ENCODE peak calls at places on chromosome 2, in six cellular contexts. B is endodermal cell; W is neural progenitor cell; O is upper lobe of right lung; A is CD4-positive, alpha-beta T cell; P is SK-N-SH. K is an unnamed sample. For H3K9me3, the result is how much of the 10 kb centered on the place peaks cover.

GRCh38 chr2:206084870-206085741 is 868 bp downstream of the INO80D start:
- DNase-seq in B (peak), W (peak), O (peak), A (peak), P (peak), K (peak)

GRCh38 chr2:229154381-229154780 is 116.7 kb downstream of the PID1 start:
- DNase-seq in O (no peak), A (no peak), P (no peak), W (no peak), B (no peak), K (no peak)

GRCh38 chr2:152098798-152099654 is at the start of gene CACNB4:
- DNase-seq in B (peak), O (peak), A (no peak), P (peak), W (peak), K (peak)

GRCh38 chr2:73091164-73091563 is 19.7 kb upstream of the SFXN5 start:
- DNase-seq in P (no peak), B (no peak), O (no peak), W (peak), A (no peak), K (no peak)

GRCh38 chr2:192124576-192124975 is 70.2 kb downstream of the TMEFF2 start:
- DNase-seq in O (no peak), P (no peak), B (no peak), A (no peak), W (no peak), K (no peak)

GRCh38 chr2:144470819-144471218 is 49.1 kb downstream of the ZEB2 start:
- DNase-seq in O (no peak), B (no peak), A (no peak), P (no peak), W (no peak), K (no peak)

GRCh38 chr2:188119112-188119838 is 172.4 kb upstream of the GULP1 start:
- DNase-seq in W (no peak), B (no peak), O (no peak), P (peak), A (no peak), K (no peak)

GRCh38 chr2:116674188-116674587 is 1140.3 kb upstream of the DDX18 start:
- DNase-seq in A (no peak), W (no peak), O (no peak), B (no peak), P (no peak), K (no peak)

GRCh38 chr2:144999040-144999875 is 479.3 kb upstream of the ZEB2 start:
- DNase-seq in B (no peak), P (no peak), W (no peak), A (no peak), O (no peak), K (no peak)

GRCh38 chr2:188916831-188917230 is 57.3 kb upstream of the COL3A1 start:
- DNase-seq in A (no peak), O (no peak), B (no peak), W (no peak), P (no peak), K (no peak)

GRCh38 chr2:96962567-96963203 is 23.7 kb downstream of the FAM178B start:
- DNase-seq in O (no peak), P (no peak), A (peak), B (no peak), W (no peak), K (no peak)

GRCh38 chr2:46315103-46315890 is 18.1 kb downstream of the EPAS1 start:
- DNase-seq in O (peak), B (no peak), P (peak), A (no peak), W (no peak), K (peak)

GRCh38 chr2:47664817-47665216 is 118.1 kb upstream of the MSH6 start:
- DNase-seq in B (peak), W (no peak), A (no peak), O (no peak), P (no peak), K (no peak)

GRCh38 chr2:232696609-232697058 is 497 bp upstream of the GIGYF2 start:
- DNase-seq in W (no peak), P (no peak), O (no peak), A (no peak), B (no peak), K (no peak)
- H3K27ac ChIP-seq in W (no peak), P (peak), O (peak), A (peak), B (no peak), K (peak)

GRCh38 chr2:82954868-82955267 is 1504.2 kb downstream of the SUCLG1 start:
- DNase-seq in A (no peak), P (no peak), B (no peak), W (no peak), O (no peak), K (no peak)

DNA sequence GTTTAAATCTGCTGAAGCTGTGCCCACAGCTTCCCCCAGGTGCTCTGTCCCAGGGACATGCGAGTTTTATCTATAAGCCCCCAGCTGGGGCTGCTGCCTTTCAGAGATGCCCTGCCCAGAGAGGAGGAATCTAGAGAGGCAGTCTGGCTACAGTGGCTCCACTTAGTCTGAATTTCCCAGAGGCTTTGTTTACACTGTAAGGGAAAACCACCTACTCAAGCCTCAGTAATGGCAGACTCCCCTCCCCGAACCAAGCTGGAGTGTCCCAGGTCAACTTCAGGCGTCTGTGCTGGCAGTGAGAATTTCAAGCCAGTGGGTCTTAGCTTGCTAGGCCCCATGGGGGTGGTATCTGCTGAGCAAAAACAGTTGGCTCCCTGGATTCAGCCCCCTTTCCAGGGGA is 1508.9 kb downstream of the SUCLG1 start:
- DNase-seq in O (no peak), B (no peak), A (no peak), W (no peak), P (no peak), K (no peak)
- H3K9me3 ChIP-seq in O (under half), B (under half), A (under half), W (under half), P (under half), K (under half)

GRCh38 chr2:43038034-43038719 is 188.2 kb downstream of the ZFP36L2 start:
- DNase-seq in P (peak), A (no peak), O (peak), B (no peak), W (no peak), K (no peak)
- H3K27ac ChIP-seq in P (peak), A (no peak), O (no peak), B (no peak), W (no peak), K (no peak)

GRCh38 chr2:104638795-104639194 is 215.1 kb upstream of the POU3F3 start:
- DNase-seq in W (no peak), P (peak), O (no peak), A (no peak), B (no peak), K (no peak)
- H3K9me3 ChIP-seq in W (under half), P (under half), O (under half), A (under half), B (under half), K (under half)

GRCh38 chr2:237000481-237000880 is 85.2 kb upstream of the COPS8 start:
- DNase-seq in O (no peak), W (no peak), P (no peak), B (no peak), A (no peak), K (no peak)

GRCh38 chr2:236998758-236999157 is 86.9 kb upstream of the COPS8 start:
- DNase-seq in O (no peak), B (peak), A (no peak), W (no peak), P (no peak), K (no peak)

GRCh38 chr2:236997086-236997485 is 88.6 kb upstream of the COPS8 start:
- DNase-seq in P (no peak), O (no peak), W (no peak), A (no peak), B (peak), K (peak)

GRCh38 chr2:236994361-236994760 is 91.3 kb upstream of the COPS8 start:
- DNase-seq in A (no peak), B (peak), P (no peak), W (no peak), O (no peak), K (no peak)

DNA sequence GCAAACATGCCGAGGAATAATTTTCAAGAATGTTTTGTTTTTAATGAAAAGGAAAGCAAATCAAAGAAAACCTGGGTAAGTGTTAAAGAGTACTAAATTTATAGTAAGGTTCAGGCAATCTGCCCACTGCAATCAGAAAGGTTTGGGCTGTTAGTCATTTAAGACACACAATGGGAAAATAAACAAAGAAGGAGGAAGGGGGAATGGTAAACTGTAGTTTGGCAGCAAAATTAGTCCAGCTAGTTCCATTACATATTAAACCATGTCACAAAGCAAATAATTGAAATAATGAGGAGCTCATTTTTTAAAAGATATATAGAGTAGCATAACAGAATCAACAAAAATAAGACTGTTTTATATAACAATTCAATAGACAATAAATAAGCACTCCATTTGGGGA is 87.4 kb upstream of the COPS8 start:
- DNase-seq in W (no peak), P (no peak), B (no peak), A (no peak), O (no peak), K (no peak)
- H3K27ac ChIP-seq in W (no peak), P (no peak), B (no peak), A (no peak), O (no peak), K (no peak)

DNA sequence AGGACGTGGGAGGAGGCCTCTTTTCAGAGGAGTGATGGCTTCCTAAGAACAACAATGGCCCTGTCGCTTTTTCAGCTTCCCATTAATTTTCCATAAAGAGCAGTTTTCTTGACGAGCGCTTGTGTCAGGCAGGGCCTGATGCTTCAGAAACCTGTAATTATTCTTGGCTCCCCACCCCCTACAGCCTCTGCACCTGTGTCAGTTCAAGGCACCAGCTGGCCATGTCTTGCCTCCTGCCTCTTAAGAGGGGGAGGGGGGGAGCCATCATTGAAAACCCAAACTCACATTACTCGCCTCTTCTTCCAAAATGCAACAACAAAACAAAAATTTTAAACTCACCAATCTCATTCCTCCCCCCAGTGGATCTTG is 32.3 kb downstream of the KLF7 start:
- DNase-seq in B (no peak), W (peak), P (no peak), O (no peak), A (no peak), K (no peak)
- H3K9me3 ChIP-seq in B (under half), W (under half), P (under half), O (under half), A (under half), K (under half)

GRCh38 chr2:179861027-179861776 is at the start of gene ZNF385B:
- DNase-seq in A (no peak), W (peak), O (peak), B (peak), P (peak), K (no peak)
- H3K27ac ChIP-seq in A (no peak), W (no peak), O (no peak), B (no peak), P (no peak), K (peak)

GRCh38 chr2:74951211-74951754 is 7.2 kb upstream of the POLE4 start:
- DNase-seq in O (no peak), P (no peak), B (no peak), W (no peak), A (no peak), K (no peak)
- H3K9me3 ChIP-seq in O (under half), P (under half), B (under half), W (under half), A (under half), K (under half)

DNA sequence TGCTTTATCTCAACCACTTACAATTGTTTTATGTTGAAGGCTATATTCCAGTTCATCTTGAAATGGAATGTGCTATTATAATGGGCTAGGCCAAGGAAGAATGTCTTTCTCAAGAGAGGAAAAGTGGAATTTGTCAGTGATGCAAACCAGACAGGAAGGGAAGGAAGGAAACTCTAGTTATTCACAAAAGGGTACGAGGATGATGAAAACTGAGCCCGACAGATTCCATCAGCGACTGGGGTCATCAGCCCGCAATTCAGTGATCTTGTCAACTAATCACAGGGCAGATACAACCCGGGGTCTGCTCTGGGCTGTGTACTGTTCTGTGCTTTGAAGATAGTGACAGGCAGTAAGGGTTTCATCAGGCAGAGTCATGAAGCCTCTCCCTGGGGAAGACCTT is 23.4 kb upstream of the LYPD6 start:
- DNase-seq in A (no peak), P (peak), B (no peak), O (no peak), W (no peak), K (no peak)
- H3K27ac ChIP-seq in A (no peak), P (peak), B (no peak), O (no peak), W (no peak), K (no peak)

DNA sequence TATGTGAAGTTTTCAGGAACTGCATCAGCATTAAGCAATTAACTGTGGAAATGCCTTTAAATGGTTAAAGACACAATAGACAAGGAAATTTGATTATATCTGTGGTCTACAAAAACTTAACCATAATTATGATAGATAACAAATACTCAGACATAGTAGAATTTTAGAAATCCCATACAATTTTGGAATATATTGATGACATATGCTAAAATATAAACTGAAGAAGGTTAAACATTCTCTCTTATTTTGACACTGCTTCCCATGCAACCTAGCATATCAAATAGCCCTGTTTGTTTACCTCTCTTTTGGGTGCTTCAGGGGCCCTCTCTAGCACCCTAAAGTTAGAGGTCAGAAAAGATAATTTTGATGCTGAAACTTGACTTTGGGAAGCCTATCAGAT is 1274.8 kb upstream of the SLC39A10 start:
- DNase-seq in A (no peak), O (no peak), B (no peak), P (no peak), W (no peak), K (no peak)
- H3K9me3 ChIP-seq in A (under half), O (under half), B (half or more), P (under half), W (under half), K (under half)

K was measured in stomach.